ENCODE peak calls at places on chromosomes 7 and 10, in six cellular contexts. Q is sigmoid colon, K is IMR-90, W is adrenal gland, J is body of pancreas, G is HCT116. N is an unnamed sample.

GRCh38 chr7:81457858-81458522 is 311.9 kb downstream of the HGF start:
- DNase-seq in Q (no peak), K (peak), W (no peak), J (no peak), G (peak), N (peak)

GRCh38 chr7:36303202-36304098 is 86.2 kb upstream of the ANLN start:
- DNase-seq in Q (peak), K (peak), W (peak), J (peak), G (peak), N (no peak)

GRCh38 chr7:88339195-88339922 is 32.7 kb upstream of the STEAP4 start:
- DNase-seq in Q (no peak), K (no peak), W (no peak), J (no peak), G (no peak), N (no peak)

GRCh38 chr7:77188736-77189429 is 10.7 kb downstream of the FGL2 start:
- DNase-seq in Q (no peak), K (no peak), W (no peak), J (no peak), G (no peak), N (no peak)

GRCh38 chr7:155763721-155764431 is 48.4 kb downstream of the SHH start:
- DNase-seq in Q (no peak), K (peak), W (peak), J (no peak), G (no peak), N (peak)

GRCh38 chr7:136495081-136495480 is 373.4 kb upstream of the CHRM2 start:
- DNase-seq in Q (no peak), K (no peak), W (no peak), J (no peak), G (no peak), N (no peak)

GRCh38 chr7:18520450-18521235 is 25.1 kb downstream of the HDAC9 start:
- DNase-seq in Q (no peak), K (peak), W (no peak), J (no peak), G (no peak), N (peak)

GRCh38 chr7:96526492-96526891 is 183.2 kb downstream of the SEM1 start:
- DNase-seq in Q (no peak), K (no peak), W (no peak), J (no peak), G (no peak), N (no peak)

GRCh38 chr10:51117053-51117660 is 42.9 kb downstream of the PRKG1 start:
- DNase-seq in Q (no peak), K (peak), W (no peak), J (no peak), G (no peak), N (no peak)

GRCh38 chr10:23096814-23097549 is 1.6 kb downstream of the MSRB2 start:
- DNase-seq in Q (peak), K (peak), W (peak), J (no peak), G (no peak), N (peak)

GRCh38 chr10:1569208-1569607 is 168.1 kb downstream of the ADARB2 start:
- DNase-seq in Q (peak), K (no peak), W (no peak), J (no peak), G (no peak), N (no peak)

GRCh38 chr7:113321201-113321600 is 202.8 kb upstream of the SMIM30 start:
- DNase-seq in Q (no peak), K (peak), W (no peak), J (no peak), G (no peak), N (no peak)

GRCh38 chr10:130141460-130141859 is 5.3 kb downstream of the GLRX3 start:
- DNase-seq in Q (no peak), K (peak), W (no peak), J (no peak), G (no peak), N (no peak)

GRCh38 chr7:34157137-34157536 is 251.8 kb downstream of the BMPER start:
- DNase-seq in Q (no peak), K (no peak), W (no peak), J (no peak), G (no peak), N (no peak)

GRCh38 chr10:6014241-6014761 is 37.0 kb upstream of the IL15RA start:
- DNase-seq in Q (no peak), K (peak), W (peak), J (peak), G (peak), N (peak)

GRCh38 chr7:78734626-78735025 is 718.8 kb downstream of the MAGI2 start:
- DNase-seq in Q (no peak), K (no peak), W (no peak), J (no peak), G (no peak), N (peak)

DNA sequence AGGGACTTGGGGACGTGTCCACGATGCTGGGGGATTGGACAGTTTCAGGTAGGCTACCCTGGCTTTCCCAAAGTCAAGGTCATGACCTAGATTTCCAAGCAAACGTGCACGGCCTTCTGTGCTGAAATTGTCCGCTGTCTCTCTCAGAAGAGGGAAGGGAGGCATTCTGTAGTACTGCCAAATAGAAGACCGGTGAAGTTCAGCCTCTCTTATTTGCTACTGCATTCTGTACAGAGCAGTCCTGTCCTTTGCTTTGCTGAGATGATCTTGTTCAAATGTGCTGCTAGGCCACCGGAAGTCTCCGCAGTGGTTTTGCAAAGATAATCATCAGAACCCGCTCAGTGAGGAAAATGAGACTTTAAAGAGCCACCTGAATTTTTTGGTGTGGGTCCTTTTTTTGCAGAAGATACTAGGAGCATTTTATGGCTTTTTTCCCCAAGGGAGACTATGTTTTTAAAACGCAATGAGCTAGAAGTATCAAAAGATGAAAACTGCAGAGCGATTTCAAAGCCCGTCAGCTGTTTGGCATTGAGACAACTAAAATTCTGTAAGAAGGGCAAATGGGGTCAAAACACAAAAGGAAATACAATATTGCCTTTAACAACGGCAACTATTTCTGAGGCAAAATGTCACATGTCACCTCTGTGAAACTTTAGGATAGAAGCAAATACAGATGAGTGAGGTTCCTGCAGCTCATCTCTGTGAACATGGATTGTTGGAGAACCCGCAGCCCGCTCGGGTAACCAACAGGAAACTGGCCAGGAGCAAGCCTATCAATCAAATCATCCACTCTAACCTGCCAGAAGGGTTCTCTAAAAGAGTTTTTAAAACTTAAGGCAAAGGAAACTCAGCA is 1.3 kb upstream of the NMT2 start:
- DNase-seq in Q (peak), K (no peak), W (peak), J (no peak), G (no peak), N (peak)
- H3K4me3 ChIP-seq in Q (no peak), K (no peak), W (no peak), J (no peak), G (no peak), N (peak)

DNA sequence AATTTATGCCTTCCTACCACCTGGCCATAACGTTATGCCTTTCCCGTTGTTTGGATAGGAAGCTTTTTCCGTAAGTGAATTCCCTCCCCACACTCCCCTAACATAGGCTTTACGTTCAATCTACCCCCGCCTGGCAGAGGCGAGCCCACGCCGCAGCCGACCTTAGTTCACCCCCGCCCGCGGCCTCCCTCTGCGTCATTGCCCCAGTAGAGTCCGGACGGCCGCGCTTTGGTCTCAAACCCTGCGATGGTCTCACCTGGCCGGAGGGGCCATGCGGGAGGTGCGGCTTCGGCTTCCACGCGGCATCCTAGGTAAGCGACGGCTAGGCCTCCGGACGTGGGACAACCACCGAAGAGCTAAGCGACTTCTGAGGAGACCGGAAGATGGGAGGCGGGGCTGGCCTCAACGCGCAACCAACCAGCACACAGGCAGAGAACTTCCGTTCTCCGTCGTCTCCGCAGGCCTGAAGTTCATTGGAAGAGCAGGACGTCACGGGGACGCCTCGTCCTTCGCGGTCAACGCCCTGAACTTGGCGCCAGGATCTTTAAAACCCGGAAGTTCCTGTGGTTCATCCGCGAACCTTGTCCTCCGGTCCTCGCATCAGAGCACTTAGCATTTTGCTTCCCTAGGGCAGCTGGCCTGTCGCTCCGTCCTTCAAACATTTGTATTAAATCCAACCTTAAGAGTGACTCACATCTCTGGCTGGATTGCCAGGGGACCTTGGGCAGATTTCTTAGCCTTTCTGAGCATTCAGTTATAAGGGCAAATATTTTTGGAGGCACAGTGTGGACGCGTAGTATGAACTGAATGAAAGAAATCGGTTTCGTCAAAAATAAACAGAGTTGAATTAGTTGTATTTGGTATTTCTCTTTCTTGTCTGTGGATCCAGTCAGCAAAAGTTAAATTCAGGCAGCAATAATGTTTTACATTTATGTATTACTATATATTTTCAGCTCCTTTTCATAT is at the start of gene CHCHD2:
- DNase-seq in Q (peak), K (peak), W (peak), J (peak), G (peak), N (peak)
- TF ChIP-seq POLR2A in Q (peak), K (peak), W (peak), J (peak), G (peak), N (peak)

GRCh38 chr7:66737667-66738066 is 2.9 kb upstream of the RABGEF1 start:
- DNase-seq in Q (no peak), K (no peak), W (no peak), J (no peak), G (no peak), N (no peak)
- H3K4me3 ChIP-seq in Q (no peak), K (no peak), W (no peak), J (no peak), G (no peak), N (no peak)

GRCh38 chr7:139777304-139777890 is 401 bp downstream of the HIPK2 start:
- DNase-seq in Q (peak), K (no peak), W (peak), J (peak), G (no peak), N (peak)
- TF ChIP-seq POLR2A in Q (no peak), K (peak), W (no peak), J (no peak), G (no peak), N (no peak)

N was measured in NB4.